ENCODE peak calls at places on chromosomes 2 and 18, in eight cellular contexts. L is stimulated activated CD4-positive, alpha-beta T cell treated with anti-CD3 and anti-CD28 coated beads, Interleukin-4, amount 100 ng/mL, for 1 hour; X is neural progenitor cell; F is NCI-H2029 treated with DMSO at 0.1 percent for 48 hours; R is KG1; Z is astrocyte of the hippocampus; B is EL; O is CD8-positive, alpha-beta T cell. U is an unnamed sample.

GRCh38 chr2:195270466-195270865 is 386.6 kb upstream of the SLC39A10 start:
- DNase-seq in B (no peak), F (no peak), L (no peak), Z (no peak), X (peak), R (no peak), O (no peak), U (no peak)

GRCh38 chr2:88159955-88160415 is 10.2 kb upstream of the THNSL2 start:
- DNase-seq in R (peak), Z (peak), X (peak), O (peak), L (peak), F (peak), B (peak), U (no peak)

GRCh38 chr2:176419591-176420071 is 150.4 kb downstream of the MTX2 start:
- DNase-seq in B (peak), F (no peak), O (no peak), L (no peak), Z (peak), R (no peak), X (no peak), U (peak)

GRCh38 chr2:166592750-166593149 is 98.7 kb upstream of the SCN7A start:
- DNase-seq in X (no peak), O (no peak), B (no peak), R (no peak), F (no peak), L (no peak), Z (no peak), U (no peak)

GRCh38 chr2:48209214-48209885 is 303.1 kb upstream of the FBXO11 start:
- DNase-seq in Z (peak), R (no peak), F (no peak), L (no peak), X (no peak), B (peak), O (no peak), U (peak)

GRCh38 chr2:165793779-165794519 is at the start of gene GALNT3:
- DNase-seq in O (peak), Z (peak), F (peak), R (no peak), L (peak), X (peak), B (peak), U (no peak)

GRCh38 chr2:2028041-2028440 is 283.7 kb upstream of the PXDN start:
- DNase-seq in X (no peak), L (no peak), R (no peak), F (no peak), B (no peak), Z (no peak), O (no peak), U (no peak)

GRCh38 chr2:205612661-205613060 is 69.6 kb upstream of the NRP2 start:
- DNase-seq in F (no peak), Z (no peak), R (no peak), B (no peak), L (peak), O (no peak), X (no peak), U (no peak)

GRCh38 chr18:79062806-79063205 is 6.4 kb upstream of the ATP9B start:
- DNase-seq in F (no peak), Z (no peak), L (no peak), R (no peak), X (no peak), B (no peak), O (no peak), U (no peak)

GRCh38 chr2:86048888-86049287 is 56.8 kb downstream of the POLR1A start:
- DNase-seq in B (no peak), X (no peak), L (no peak), R (no peak), O (no peak), Z (peak), F (peak), U (no peak)

GRCh38 chr2:133773862-133774674 is 205.8 kb upstream of the NCKAP5 start:
- DNase-seq in F (no peak), B (no peak), X (no peak), R (no peak), O (no peak), Z (no peak), L (no peak), U (no peak)

GRCh38 chr2:64686283-64686956 is 32.7 kb upstream of the SERTAD2 start:
- DNase-seq in X (no peak), O (no peak), L (no peak), B (no peak), F (no peak), Z (no peak), R (no peak), U (no peak)

GRCh38 chr2:207471261-207471660 is 58.5 kb upstream of the CREB1 start:
- DNase-seq in B (no peak), L (no peak), R (no peak), Z (no peak), F (no peak), O (no peak), X (no peak), U (no peak)

GRCh38 chr2:99689135-99689742 is 199.4 kb upstream of the REV1 start:
- DNase-seq in Z (no peak), X (no peak), R (no peak), F (no peak), B (no peak), O (no peak), L (no peak), U (no peak)

GRCh38 chr2:225355788-225356187 is 43.7 kb upstream of the NYAP2 start:
- DNase-seq in L (no peak), X (no peak), F (no peak), Z (no peak), O (no peak), R (no peak), B (no peak), U (no peak)

GRCh38 chr2:210162466-210163124 is 8.6 kb downstream of the KANSL1L start:
- DNase-seq in R (no peak), B (no peak), Z (no peak), X (no peak), L (no peak), O (no peak), F (no peak), U (no peak)

GRCh38 chr2:70261501-70261900 is 3.6 kb downstream of the PCYOX1 start:
- DNase-seq in X (no peak), R (no peak), F (no peak), Z (peak), B (no peak), L (no peak), O (no peak), U (no peak)

GRCh38 chr18:50944245-50944917 is 23.5 kb upstream of the ELAC1 start:
- DNase-seq in L (no peak), B (peak), R (no peak), X (no peak), O (no peak), Z (peak), F (no peak), U (no peak)

GRCh38 chr2:215850380-215850779 is 163.0 kb downstream of the MREG start:
- DNase-seq in L (no peak), X (no peak), Z (no peak), R (no peak), F (no peak), O (no peak), B (no peak), U (no peak)